ENCODE peak calls at places on chromosomes 5 and 9, in six cellular contexts. One of them, this sample, is unnamed.

GRCh38 chr9:113886933-113887332 is 10.8 kb downstream of the ZNF618 start:
- DNase-seq in psoas muscle: no peak
- DNase-seq in tibial artery: no peak
- DNase-seq in sigmoid colon: no peak
- DNase-seq in brain microvascular endothelial cell: peak; percentile 18
- DNase-seq in mesenchymal stem cell: peak; percentile 29
- DNase-seq in this sample: no peak

GRCh38 chr5:68080282-68081050 is 135.1 kb upstream of the PIK3R1 start:
- DNase-seq in psoas muscle: no peak
- DNase-seq in brain microvascular endothelial cell: no peak
- DNase-seq in sigmoid colon: no peak
- DNase-seq in mesenchymal stem cell: no peak
- DNase-seq in tibial artery: no peak
- DNase-seq in this sample: no peak

GRCh38 chr5:68282001-68282400 is 66.4 kb downstream of the PIK3R1 start:
- DNase-seq in mesenchymal stem cell: no peak
- DNase-seq in psoas muscle: no peak
- DNase-seq in sigmoid colon: no peak
- DNase-seq in brain microvascular endothelial cell: no peak
- DNase-seq in tibial artery: no peak
- DNase-seq in this sample: no peak

GRCh38 chr9:83239787-83240186 is 176.8 kb upstream of the RASEF start:
- DNase-seq in sigmoid colon: no peak
- DNase-seq in tibial artery: no peak
- DNase-seq in psoas muscle: no peak
- DNase-seq in brain microvascular endothelial cell: no peak
- DNase-seq in mesenchymal stem cell: no peak
- DNase-seq in this sample: no peak

GRCh38 chr5:123344819-123345426 is 78.3 kb downstream of the CEP120 start:
- DNase-seq in sigmoid colon: no peak
- DNase-seq in mesenchymal stem cell: peak; percentile 51
- DNase-seq in brain microvascular endothelial cell: peak; percentile 31
- DNase-seq in psoas muscle: no peak
- DNase-seq in tibial artery: peak; percentile 62
- DNase-seq in this sample: no peak

GRCh38 chr5:179344301-179345178 is 721 bp downstream of the ADAMTS2 start:
- DNase-seq in tibial artery: no peak
- DNase-seq in mesenchymal stem cell: peak; percentile 48
- DNase-seq in brain microvascular endothelial cell: no peak
- DNase-seq in psoas muscle: no peak
- DNase-seq in sigmoid colon: no peak
- DNase-seq in this sample: no peak

GRCh38 chr5:94855543-94855942 is 237.1 kb downstream of the SLF1 start:
- DNase-seq in brain microvascular endothelial cell: no peak
- DNase-seq in psoas muscle: no peak
- DNase-seq in sigmoid colon: no peak
- DNase-seq in tibial artery: no peak
- DNase-seq in mesenchymal stem cell: no peak
- DNase-seq in this sample: no peak

GRCh38 chr9:84137968-84138367 is 157.4 kb downstream of the RMI1 start:
- DNase-seq in brain microvascular endothelial cell: no peak
- DNase-seq in sigmoid colon: no peak
- DNase-seq in mesenchymal stem cell: peak; percentile 46
- DNase-seq in tibial artery: no peak
- DNase-seq in psoas muscle: no peak
- DNase-seq in this sample: no peak

GRCh38 chr5:757931-758697 is 26.4 kb downstream of the ZDHHC11B start:
- DNase-seq in sigmoid colon: peak; percentile 68
- DNase-seq in brain microvascular endothelial cell: no peak
- DNase-seq in psoas muscle: peak; percentile 72
- DNase-seq in tibial artery: no peak
- DNase-seq in mesenchymal stem cell: peak; percentile 49
- DNase-seq in this sample: peak; percentile 92

GRCh38 chr5:179410291-179411160 is 65.3 kb upstream of the ADAMTS2 start:
- DNase-seq in brain microvascular endothelial cell: no peak
- DNase-seq in tibial artery: no peak
- DNase-seq in psoas muscle: no peak
- DNase-seq in sigmoid colon: no peak
- DNase-seq in mesenchymal stem cell: no peak
- DNase-seq in this sample: no peak

GRCh38 chr5:76705574-76705973 is 10.4 kb upstream of the F2R start:
- DNase-seq in tibial artery: no peak
- DNase-seq in sigmoid colon: no peak
- DNase-seq in psoas muscle: no peak
- DNase-seq in mesenchymal stem cell: no peak
- DNase-seq in brain microvascular endothelial cell: no peak
- DNase-seq in this sample: no peak

DNA sequence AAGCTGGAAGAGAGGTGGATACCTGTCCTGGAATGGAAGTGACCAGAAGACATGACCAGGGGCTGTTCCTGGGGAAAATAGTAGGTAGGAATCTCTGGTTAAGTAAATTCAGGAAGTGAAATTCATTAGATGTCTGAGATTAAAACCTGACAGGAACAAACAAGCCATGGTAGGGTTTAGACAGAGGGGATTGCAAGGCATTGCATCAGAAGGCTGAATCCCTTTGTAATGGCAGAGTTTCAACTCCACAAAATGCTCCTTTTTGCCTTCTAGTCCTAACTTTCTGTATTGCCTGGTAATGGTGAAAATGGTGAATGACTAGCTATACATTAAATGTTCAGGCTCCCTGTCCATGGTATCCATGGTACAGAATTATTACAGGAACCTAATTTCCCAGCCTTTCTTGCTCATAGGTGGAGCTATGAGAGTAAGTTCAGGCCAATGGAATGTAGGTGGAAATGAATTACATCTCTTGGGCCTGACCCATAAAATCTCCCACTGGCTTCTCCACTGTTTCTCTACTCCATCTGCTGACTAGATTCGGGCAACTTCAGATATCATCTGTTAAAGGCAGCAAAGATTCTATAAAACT is 113.4 kb upstream of the CNTLN start:
- DNase-seq in tibial artery: no peak
- DNase-seq in mesenchymal stem cell: peak; percentile 10
- DNase-seq in brain microvascular endothelial cell: no peak
- DNase-seq in psoas muscle: no peak
- DNase-seq in sigmoid colon: no peak
- DNase-seq in this sample: no peak
- H3K27ac ChIP-seq in tibial artery: no peak overlapping the region
- H3K27ac ChIP-seq in mesenchymal stem cell: no peak overlapping the region
- H3K27ac ChIP-seq in brain microvascular endothelial cell: no peak overlapping the region
- H3K27ac ChIP-seq in psoas muscle: no peak overlapping the region
- H3K27ac ChIP-seq in sigmoid colon: no peak overlapping the region
- H3K27ac ChIP-seq in this sample: no peak overlapping the region

GRCh38 chr9:68690088-68690487 is 15.0 kb upstream of the PIP5K1B start:
- DNase-seq in sigmoid colon: no peak
- DNase-seq in tibial artery: peak; percentile 91
- DNase-seq in psoas muscle: no peak
- DNase-seq in brain microvascular endothelial cell: no peak
- DNase-seq in mesenchymal stem cell: peak; percentile 28
- DNase-seq in this sample: peak; percentile 74

GRCh38 chr9:68694125-68694524 is 10.9 kb upstream of the PIP5K1B start:
- DNase-seq in sigmoid colon: no peak
- DNase-seq in tibial artery: no peak
- DNase-seq in mesenchymal stem cell: no peak
- DNase-seq in psoas muscle: no peak
- DNase-seq in brain microvascular endothelial cell: no peak
- DNase-seq in this sample: no peak

GRCh38 chr9:68697846-68698245 is 7.2 kb upstream of the PIP5K1B start:
- DNase-seq in sigmoid colon: no peak
- DNase-seq in mesenchymal stem cell: no peak
- DNase-seq in tibial artery: no peak
- DNase-seq in psoas muscle: no peak
- DNase-seq in brain microvascular endothelial cell: no peak
- DNase-seq in this sample: no peak

DNA sequence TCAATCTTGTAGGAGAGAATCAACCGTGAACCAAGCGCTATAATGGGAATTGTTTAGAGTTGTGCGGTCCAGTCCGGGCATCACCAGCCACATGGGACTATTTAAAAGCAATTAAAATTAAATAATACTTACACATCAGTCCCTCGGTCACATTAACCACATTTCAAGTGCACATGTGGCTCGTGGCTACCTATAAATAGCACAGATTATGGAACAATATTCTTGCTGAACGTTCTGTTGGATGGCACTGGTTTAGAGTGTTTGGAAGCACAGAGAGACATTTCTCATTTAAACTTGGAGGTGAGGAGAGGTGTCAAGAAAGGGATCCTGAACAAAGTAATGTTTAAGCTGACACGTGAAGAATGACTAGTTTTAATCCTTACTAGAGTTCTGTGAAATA is 12.5 kb upstream of the PIP5K1B start:
- DNase-seq in sigmoid colon: no peak
- DNase-seq in psoas muscle: no peak
- DNase-seq in brain microvascular endothelial cell: no peak
- DNase-seq in tibial artery: no peak
- DNase-seq in mesenchymal stem cell: no peak
- DNase-seq in this sample: no peak
- H3K27me3 ChIP-seq in sigmoid colon: no peaks in the 10 kb centered on the region
- H3K27me3 ChIP-seq in psoas muscle: no peaks in the 10 kb centered on the region
- H3K27me3 ChIP-seq in brain microvascular endothelial cell: no peaks in the 10 kb centered on the region
- H3K27me3 ChIP-seq in tibial artery: no peaks in the 10 kb centered on the region
- H3K27me3 ChIP-seq in mesenchymal stem cell: peaks cover 3% of the 10 kb centered on the region
- H3K27me3 ChIP-seq in this sample: no peaks in the 10 kb centered on the region

GRCh38 chr5:173500213-173500560 is 116.3 kb downstream of the BOD1 start:
- DNase-seq in mesenchymal stem cell: no peak
- DNase-seq in tibial artery: no peak
- DNase-seq in sigmoid colon: no peak
- DNase-seq in brain microvascular endothelial cell: no peak
- DNase-seq in psoas muscle: no peak
- DNase-seq in this sample: no peak
- H3K27ac ChIP-seq in mesenchymal stem cell: no peak overlapping the region
- H3K27ac ChIP-seq in tibial artery: peak overlapping the region; percentile 72
- H3K27ac ChIP-seq in sigmoid colon: no peak overlapping the region
- H3K27ac ChIP-seq in brain microvascular endothelial cell: no peak overlapping the region
- H3K27ac ChIP-seq in psoas muscle: peak overlapping the region; percentile 87
- H3K27ac ChIP-seq in this sample: peak overlapping the region; percentile 21

GRCh38 chr9:79591463-79591862 is 19.7 kb downstream of the TLE4 start:
- DNase-seq in brain microvascular endothelial cell: no peak
- DNase-seq in sigmoid colon: no peak
- DNase-seq in mesenchymal stem cell: no peak
- DNase-seq in psoas muscle: no peak
- DNase-seq in tibial artery: no peak
- DNase-seq in this sample: no peak
- H3K27me3 ChIP-seq in brain microvascular endothelial cell: no peaks in the 10 kb centered on the region
- H3K27me3 ChIP-seq in sigmoid colon: no peaks in the 10 kb centered on the region
- H3K27me3 ChIP-seq in mesenchymal stem cell: no peaks in the 10 kb centered on the region
- H3K27me3 ChIP-seq in psoas muscle: no peaks in the 10 kb centered on the region
- H3K27me3 ChIP-seq in tibial artery: no peaks in the 10 kb centered on the region
- H3K27me3 ChIP-seq in this sample: no peaks in the 10 kb centered on the region

DNA sequence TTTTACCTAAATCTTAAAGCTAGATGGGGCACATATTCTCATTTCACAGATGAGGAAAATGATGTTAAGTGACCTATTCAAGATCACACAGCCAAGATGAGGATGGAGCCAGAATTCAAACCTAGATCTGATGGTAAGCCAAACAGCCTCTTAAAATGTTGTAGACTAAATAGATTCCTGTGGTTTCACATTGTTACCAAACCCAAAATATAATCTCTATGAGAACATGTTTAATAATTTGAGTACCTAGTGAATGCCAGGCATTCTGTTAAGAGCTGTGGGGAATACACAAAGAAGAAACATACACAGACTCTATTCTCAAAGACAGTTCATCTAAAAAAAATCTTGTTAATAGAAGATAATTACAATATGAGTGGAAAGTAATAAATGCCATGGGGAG is 25.2 kb downstream of the HOMER1 start:
- DNase-seq in brain microvascular endothelial cell: no peak
- DNase-seq in mesenchymal stem cell: no peak
- DNase-seq in sigmoid colon: no peak
- DNase-seq in tibial artery: no peak
- DNase-seq in psoas muscle: no peak
- DNase-seq in this sample: no peak
- H3K27ac ChIP-seq in brain microvascular endothelial cell: no peak overlapping the region
- H3K27ac ChIP-seq in mesenchymal stem cell: no peak overlapping the region
- H3K27ac ChIP-seq in sigmoid colon: no peak overlapping the region
- H3K27ac ChIP-seq in tibial artery: no peak overlapping the region
- H3K27ac ChIP-seq in psoas muscle: peak overlapping the region; percentile 77
- H3K27ac ChIP-seq in this sample: no peak overlapping the region

GRCh38 chr5:141787376-141787775 is 90.8 kb downstream of the PCDH1 start:
- DNase-seq in mesenchymal stem cell: no peak
- DNase-seq in tibial artery: no peak
- DNase-seq in brain microvascular endothelial cell: no peak
- DNase-seq in psoas muscle: no peak
- DNase-seq in sigmoid colon: no peak
- DNase-seq in this sample: no peak

GRCh38 chr5:141785667-141786066 is 92.5 kb downstream of the PCDH1 start:
- DNase-seq in tibial artery: no peak
- DNase-seq in brain microvascular endothelial cell: no peak
- DNase-seq in sigmoid colon: no peak
- DNase-seq in mesenchymal stem cell: no peak
- DNase-seq in psoas muscle: no peak
- DNase-seq in this sample: no peak

GRCh38 chr5:141786700-141787099 is 91.5 kb downstream of the PCDH1 start:
- DNase-seq in mesenchymal stem cell: no peak
- DNase-seq in brain microvascular endothelial cell: no peak
- DNase-seq in sigmoid colon: no peak
- DNase-seq in psoas muscle: no peak
- DNase-seq in tibial artery: no peak
- DNase-seq in this sample: no peak

GRCh38 chr5:141790630-141791029 is 87.6 kb downstream of the PCDH1 start:
- DNase-seq in mesenchymal stem cell: no peak
- DNase-seq in brain microvascular endothelial cell: no peak
- DNase-seq in psoas muscle: no peak
- DNase-seq in sigmoid colon: no peak
- DNase-seq in tibial artery: no peak
- DNase-seq in this sample: no peak

GRCh38 chr5:141788296-141788980 is 89.8 kb downstream of the PCDH1 start:
- DNase-seq in sigmoid colon: no peak
- DNase-seq in brain microvascular endothelial cell: no peak
- DNase-seq in tibial artery: no peak
- DNase-seq in psoas muscle: no peak
- DNase-seq in mesenchymal stem cell: no peak
- DNase-seq in this sample: no peak
- H3K27me3 ChIP-seq in sigmoid colon: peaks cover 11% of the 10 kb centered on the region
- H3K27me3 ChIP-seq in brain microvascular endothelial cell: peaks cover 7% of the 10 kb centered on the region
- H3K27me3 ChIP-seq in tibial artery: peaks cover 6% of the 10 kb centered on the region
- H3K27me3 ChIP-seq in psoas muscle: no peaks in the 10 kb centered on the region
- H3K27me3 ChIP-seq in mesenchymal stem cell: peaks cover 80% of the 10 kb centered on the region
- H3K27me3 ChIP-seq in this sample: no peaks in the 10 kb centered on the region

DNA sequence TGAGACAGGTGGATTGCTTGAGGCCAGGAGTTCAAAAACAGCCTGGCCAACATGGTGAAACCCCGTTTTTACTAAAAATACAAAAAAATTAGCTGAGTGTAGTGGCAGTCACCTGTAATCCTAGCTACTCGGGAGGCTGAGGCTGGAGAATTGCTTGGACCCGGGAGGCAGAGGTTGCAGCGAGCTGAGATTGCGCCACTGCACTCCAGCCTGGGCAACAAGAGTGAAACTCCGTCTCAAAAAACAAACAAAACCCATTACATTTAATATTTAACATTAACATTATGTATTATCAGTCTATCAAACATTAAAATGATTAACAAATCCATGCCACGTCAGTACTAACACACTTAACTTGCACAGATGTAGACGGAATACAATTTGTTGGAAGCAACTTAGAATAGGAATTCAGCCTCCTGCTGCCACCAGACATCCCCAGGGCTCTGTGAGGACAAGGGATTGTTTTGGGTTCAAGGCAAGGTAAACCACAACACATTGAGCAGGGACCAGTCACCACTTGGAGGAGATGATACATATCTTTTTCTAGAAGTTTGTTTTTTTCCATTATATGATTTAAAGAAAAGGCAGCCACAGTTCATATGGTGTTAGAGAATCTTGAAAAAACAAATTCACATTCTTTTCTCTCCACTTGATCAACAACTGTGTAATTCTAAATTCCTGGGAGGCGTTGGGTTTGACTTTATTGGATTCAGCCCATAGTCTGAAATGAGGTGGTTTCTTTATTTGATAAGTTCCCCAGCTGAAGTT is 104.1 kb upstream of the BASP1 start:
- DNase-seq in tibial artery: no peak
- DNase-seq in sigmoid colon: no peak
- DNase-seq in mesenchymal stem cell: peak; percentile 40
- DNase-seq in psoas muscle: no peak
- DNase-seq in brain microvascular endothelial cell: peak; percentile 96
- DNase-seq in this sample: no peak
- H3K27ac ChIP-seq in tibial artery: no peak overlapping the region
- H3K27ac ChIP-seq in sigmoid colon: no peak overlapping the region
- H3K27ac ChIP-seq in mesenchymal stem cell: peak overlapping the region; percentile 75
- H3K27ac ChIP-seq in psoas muscle: no peak overlapping the region
- H3K27ac ChIP-seq in brain microvascular endothelial cell: peak overlapping the region; percentile 97
- H3K27ac ChIP-seq in this sample: no peak overlapping the region